ENCODE peak calls at places on chromosome X, in six cellular contexts. N is tibial artery, P is left ventricle myocardium inferior, D is uterus, I is transverse colon, Y is aorta. U is an unnamed sample. For H3K27me3, the result is how much of the 10 kb centered on the place peaks cover.

GRCh38 chrX:26192204-26192603 is at the start of gene MAGEB6:
- DNase-seq in N (no peak), P (no peak), D (no peak), I (no peak), Y (no peak), U (peak)

GRCh38 chrX:38699603-38700110 is 101.6 kb upstream of the MID1IP1 start:
- DNase-seq in N (no peak), P (no peak), D (no peak), I (no peak), Y (no peak), U (no peak)

GRCh38 chrX:39002466-39002865 is 201.2 kb downstream of the MID1IP1 start:
- DNase-seq in N (no peak), P (no peak), D (no peak), I (no peak), Y (no peak), U (no peak)

GRCh38 chrX:368811-369562 is 17.7 kb downstream of the PPP2R3B start:
- DNase-seq in N (no peak), P (peak), D (no peak), I (no peak), Y (no peak), U (peak)

GRCh38 chrX:31099536-31100090 is 27.8 kb upstream of the FTHL17 start:
- DNase-seq in N (no peak), P (no peak), D (no peak), I (no peak), Y (no peak), U (no peak)

GRCh38 chrX:29143356-29143755 is 556.1 kb downstream of the IL1RAPL1 start:
- DNase-seq in N (no peak), P (no peak), D (no peak), I (no peak), Y (no peak), U (no peak)

GRCh38 chrX:129318375-129318774 is 204.9 kb downstream of the SMARCA1 start:
- DNase-seq in N (no peak), P (no peak), D (no peak), I (no peak), Y (no peak), U (no peak)

GRCh38 chrX:71482228-71482958 is 50.5 kb upstream of the OGT start:
- DNase-seq in N (no peak), P (no peak), D (no peak), I (no peak), Y (no peak), U (no peak)

GRCh38 chrX:97446298-97446882 is 562.7 kb downstream of the RPA4 start:
- DNase-seq in N (no peak), P (no peak), D (no peak), I (no peak), Y (no peak), U (no peak)

GRCh38 chrX:154096140-154097002 is 1.1 kb downstream of the MECP2 start:
- DNase-seq in N (peak), P (peak), D (no peak), I (no peak), Y (no peak), U (peak)

GRCh38 chrX:107683124-107683895 is 55.0 kb downstream of the PRPS1 start:
- DNase-seq in N (peak), P (no peak), D (peak), I (peak), Y (no peak), U (no peak)

GRCh38 chrX:107541244-107541643 is 87.1 kb upstream of the PRPS1 start:
- DNase-seq in N (no peak), P (no peak), D (no peak), I (no peak), Y (no peak), U (no peak)

GRCh38 chrX:123920065-123920785 is 41.3 kb upstream of the STAG2 start:
- DNase-seq in N (no peak), P (no peak), D (no peak), I (no peak), Y (no peak), U (no peak)

GRCh38 chrX:98362630-98363029 is 1478.9 kb downstream of the RPA4 start:
- DNase-seq in N (no peak), P (no peak), D (no peak), I (no peak), Y (no peak), U (no peak)

DNA sequence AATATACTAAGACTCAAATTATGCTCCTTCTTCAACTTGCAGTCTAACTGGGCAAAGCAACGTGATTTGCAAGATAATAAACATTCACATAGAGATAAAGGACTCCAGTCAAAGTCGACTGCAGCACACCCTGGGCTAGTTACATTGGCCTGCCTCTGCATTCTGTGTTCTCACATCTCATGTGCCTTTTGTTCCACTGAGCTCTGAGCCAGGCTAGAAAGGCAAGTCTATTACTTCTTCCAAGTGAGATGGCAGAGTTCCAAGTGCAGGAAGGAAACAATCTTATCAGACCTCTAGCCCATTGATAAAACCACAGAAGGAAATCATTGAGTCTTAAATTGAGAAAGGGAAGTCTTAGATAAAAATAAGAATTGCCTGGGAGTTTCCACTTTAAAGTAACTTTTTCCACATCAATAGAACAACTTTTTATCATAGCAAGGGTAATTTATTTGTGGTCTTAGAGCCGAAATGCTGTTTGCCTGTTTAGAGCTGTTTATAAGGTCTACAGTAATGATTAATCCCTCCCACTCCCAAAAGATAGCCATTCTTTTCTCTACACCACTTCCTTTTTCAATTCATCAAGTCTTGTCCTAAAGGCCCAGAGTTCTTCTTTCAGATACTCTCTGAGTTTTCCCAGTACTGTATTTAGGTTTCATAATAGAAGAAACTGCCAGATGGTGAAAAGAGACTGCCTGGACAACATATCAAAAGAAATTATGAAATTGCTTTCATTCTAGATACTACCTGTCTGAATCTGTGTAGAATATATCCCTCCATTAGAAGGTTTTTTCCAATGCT is 200.2 kb downstream of the GUCY2F start:
- DNase-seq in N (no peak), P (no peak), D (no peak), I (peak), Y (no peak), U (peak)
- H3K27me3 ChIP-seq in N (under half), P (under half), D (under half), I (under half), Y (under half), U (under half)

GRCh38 chrX:13955975-13956374 is 73.7 kb downstream of the GEMIN8 start:
- DNase-seq in N (no peak), P (no peak), D (no peak), I (no peak), Y (no peak), U (no peak)
- H3K27me3 ChIP-seq in N (under half), P (under half), D (under half), I (under half), Y (under half), U (under half)

GRCh38 chrX:11108253-11108941 is 2.7 kb upstream of the HCCS start:
- DNase-seq in N (no peak), P (no peak), D (no peak), I (no peak), Y (no peak), U (no peak)
- H3K27me3 ChIP-seq in N (under half), P (under half), D (under half), I (under half), Y (under half), U (under half)

GRCh38 chrX:41971346-41971745 is 48.0 kb upstream of the CASK start:
- DNase-seq in N (no peak), P (no peak), D (no peak), I (no peak), Y (no peak), U (no peak)

GRCh38 chrX:41970419-41970818 is 47.1 kb upstream of the CASK start:
- DNase-seq in N (no peak), P (no peak), D (no peak), I (no peak), Y (no peak), U (no peak)

GRCh38 chrX:41973208-41973607 is 49.9 kb upstream of the CASK start:
- DNase-seq in N (no peak), P (no peak), D (no peak), I (no peak), Y (no peak), U (no peak)
- H3K27me3 ChIP-seq in N (under half), P (under half), D (under half), I (under half), Y (under half), U (under half)

GRCh38 chrX:150360331-150360730 is 2.8 kb upstream of the MAMLD1 start:
- DNase-seq in N (no peak), P (no peak), D (no peak), I (no peak), Y (no peak), U (no peak)
- H3K27me3 ChIP-seq in N (under half), P (under half), D (under half), I (under half), Y (under half), U (under half)

GRCh38 chrX:25021132-25021498 is 5.3 kb upstream of the ARX start:
- DNase-seq in N (no peak), P (no peak), D (no peak), I (no peak), Y (no peak), U (no peak)
- H3K27me3 ChIP-seq in N (half or more), P (half or more), D (under half), I (half or more), Y (under half), U (under half)

DNA sequence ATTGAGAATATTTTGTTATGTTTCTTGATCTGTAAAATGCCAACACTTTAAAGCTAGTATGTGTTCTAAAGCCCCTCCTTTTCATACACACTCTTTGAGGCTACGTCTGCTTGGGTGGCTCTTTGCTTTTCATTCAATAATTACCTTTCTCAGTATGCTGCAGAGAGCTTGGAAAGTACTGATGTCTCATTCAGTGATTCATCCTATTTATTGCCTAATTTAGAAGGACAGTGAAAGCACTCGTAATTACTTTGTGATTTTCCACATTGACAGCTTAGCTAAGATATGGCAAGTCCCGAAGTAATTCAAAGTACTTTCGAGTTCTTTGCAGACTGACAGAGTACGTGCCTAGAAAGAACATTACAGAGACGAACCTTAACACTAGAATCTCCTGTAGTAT is 57.2 kb downstream of the BMP15 start:
- DNase-seq in N (no peak), P (no peak), D (no peak), I (no peak), Y (no peak), U (no peak)
- H3K27me3 ChIP-seq in N (under half), P (under half), D (under half), I (under half), Y (under half), U (under half)

GRCh38 chrX:140504371-140505324 is at the start of gene SOX3:
- DNase-seq in N (no peak), P (no peak), D (no peak), I (no peak), Y (no peak), U (peak)

GRCh38 chrX:140503714-140504351 is 1.0 kb downstream of the SOX3 start:
- DNase-seq in N (no peak), P (no peak), D (no peak), I (no peak), Y (no peak), U (peak)

GRCh38 chrX:140507223-140507981 is 2.5 kb upstream of the SOX3 start:
- DNase-seq in N (no peak), P (no peak), D (no peak), I (no peak), Y (no peak), U (no peak)

GRCh38 chrX:140507982-140508305 is 3.1 kb upstream of the SOX3 start:
- DNase-seq in N (no peak), P (no peak), D (no peak), I (no peak), Y (no peak), U (no peak)

GRCh38 chrX:140505421-140506337 is 810 bp upstream of the SOX3 start:
- DNase-seq in N (no peak), P (no peak), D (no peak), I (no peak), Y (no peak), U (peak)
- H3K27me3 ChIP-seq in N (half or more), P (half or more), D (under half), I (half or more), Y (under half), U (under half)

GRCh38 chrX:50281253-50281652 is 76.7 kb downstream of the CCNB3 start:
- DNase-seq in N (no peak), P (no peak), D (no peak), I (no peak), Y (no peak), U (no peak)
- H3K27me3 ChIP-seq in N (under half), P (under half), D (under half), I (under half), Y (under half), U (under half)

U was measured in right cardiac atrium.